ENCODE peak calls at places on chromosome 17, in six cellular contexts. Z, H, L, N, Q and J are unnamed samples.

GRCh38 chr17:5225668-5226457 is 8.8 kb downstream of the SCIMP start:
- DNase-seq in N (no peak), Z (peak; percentile 12), H (no peak), L (no peak), Q (no peak), J (no peak)

GRCh38 chr17:49227436-49228261 is 2.9 kb downstream of the PHOSPHO1 start:
- DNase-seq in Z (peak; percentile 79), Q (peak; percentile 88), H (peak; percentile 22), L (peak; percentile 80), N (peak; percentile 78), J (peak; percentile 68)

GRCh38 chr17:64461788-64462187 is 12.9 kb downstream of the MILR1 start:
- DNase-seq in Q (no peak), H (no peak), N (no peak), L (no peak), Z (no peak), J (no peak)

GRCh38 chr17:32460054-32460453 is 15.7 kb downstream of the PSMD11 start:
- DNase-seq in Z (no peak), N (no peak), L (no peak), Q (no peak), H (no peak), J (no peak)

GRCh38 chr17:61238455-61238933 is 161.1 kb upstream of the TBX2 start:
- DNase-seq in Z (no peak), Q (no peak), L (no peak), N (no peak), H (no peak), J (no peak)

GRCh38 chr17:70295329-70295728 is 126.0 kb downstream of the KCNJ2 start:
- DNase-seq in L (no peak), N (no peak), Q (no peak), H (no peak), Z (peak; percentile 45), J (no peak)

GRCh38 chr17:56593073-56593740 is at the start of gene NOG:
- DNase-seq in H (no peak), N (peak; percentile 64), Z (peak; percentile 88), L (peak; percentile 89), Q (peak; percentile 74), J (peak; percentile 20)

GRCh38 chr17:48462946-48463345 is 32.9 kb upstream of the SKAP1 start:
- DNase-seq in Z (no peak), L (no peak), N (no peak), Q (no peak), H (no peak), J (no peak)

GRCh38 chr17:5297245-5297644 is 15.2 kb downstream of the RABEP1 start:
- DNase-seq in N (no peak), Q (no peak), L (no peak), H (no peak), Z (no peak), J (no peak)

GRCh38 chr17:80671039-80671822 is 126.6 kb downstream of the RPTOR start:
- DNase-seq in Z (no peak), L (no peak), Q (no peak), N (no peak), H (no peak), J (no peak)

GRCh38 chr17:40313660-40314556 is 4.9 kb downstream of the RARA start:
- DNase-seq in L (no peak), N (no peak), Q (peak; percentile 53), H (no peak), Z (no peak), J (no peak)

GRCh38 chr17:51682115-51682514 is 421.8 kb downstream of the UTP18 start:
- DNase-seq in L (no peak), Q (no peak), H (no peak), N (no peak), Z (no peak), J (no peak)

GRCh38 chr17:32350662-32351418 is 883 bp downstream of the ZNF207 start:
- DNase-seq in N (no peak), Q (peak; percentile 38), H (no peak), L (peak; percentile 50), Z (peak; percentile 82), J (peak; percentile 82)

GRCh38 chr17:13407381-13407780 is 194.3 kb downstream of the HS3ST3A1 start:
- DNase-seq in Z (no peak), H (no peak), N (no peak), Q (no peak), L (no peak), J (no peak)

GRCh38 chr17:81064746-81065475 is 30.0 kb downstream of the BAIAP2 start:
- DNase-seq in H (no peak), N (no peak), Q (no peak), L (peak; percentile 72), Z (no peak), J (peak; percentile 89)

GRCh38 chr17:35855965-35856364 is 12.7 kb downstream of the HEATR9 start:
- DNase-seq in H (no peak), L (no peak), Z (no peak), Q (no peak), N (no peak), J (no peak)

GRCh38 chr17:19646788-19647696 is 1.5 kb upstream of the ALDH3A2 start:
- DNase-seq in N (no peak), Q (peak; percentile 81), H (no peak), L (peak; percentile 21), Z (peak; percentile 64), J (peak; percentile 36)

GRCh38 chr17:43613911-43614310 is 47.8 kb downstream of the MEOX1 start:
- DNase-seq in H (no peak), Z (no peak), L (no peak), Q (no peak), N (peak; percentile 40), J (no peak)

GRCh38 chr17:40596261-40596919 is 31.1 kb upstream of the CCR7 start:
- DNase-seq in L (no peak), Q (no peak), Z (peak; percentile 32), N (no peak), H (no peak), J (peak; percentile 14)

GRCh38 chr17:4846635-4847390 is 13.7 kb downstream of the MINK1 start:
- DNase-seq in H (no peak), N (no peak), Z (no peak), L (no peak), Q (no peak), J (no peak)

GRCh38 chr17:81608605-81609004 is 28.3 kb downstream of the NPLOC4 start:
- DNase-seq in N (no peak), Q (no peak), L (no peak), H (no peak), Z (no peak), J (no peak)

GRCh38 chr17:65535777-65536572 is 25.5 kb downstream of the AXIN2 start:
- DNase-seq in Q (no peak), Z (no peak), N (no peak), L (no peak), H (no peak), J (no peak)

GRCh38 chr17:72011561-72011960 is 109.3 kb upstream of the SOX9 start:
- DNase-seq in Q (peak; percentile 8), Z (no peak), L (no peak), N (no peak), H (no peak), J (no peak)

GRCh38 chr17:33950061-33950460 is 305.0 kb upstream of the CCL2 start:
- DNase-seq in H (no peak), N (no peak), Z (no peak), Q (no peak), L (no peak), J (no peak)

GRCh38 chr17:12789075-12789975 is at the start of gene ARHGAP44:
- DNase-seq in H (peak; percentile 9), Q (peak; percentile 44), L (peak; percentile 90), Z (no peak), N (peak; percentile 71), J (peak; percentile 59)

DNA sequence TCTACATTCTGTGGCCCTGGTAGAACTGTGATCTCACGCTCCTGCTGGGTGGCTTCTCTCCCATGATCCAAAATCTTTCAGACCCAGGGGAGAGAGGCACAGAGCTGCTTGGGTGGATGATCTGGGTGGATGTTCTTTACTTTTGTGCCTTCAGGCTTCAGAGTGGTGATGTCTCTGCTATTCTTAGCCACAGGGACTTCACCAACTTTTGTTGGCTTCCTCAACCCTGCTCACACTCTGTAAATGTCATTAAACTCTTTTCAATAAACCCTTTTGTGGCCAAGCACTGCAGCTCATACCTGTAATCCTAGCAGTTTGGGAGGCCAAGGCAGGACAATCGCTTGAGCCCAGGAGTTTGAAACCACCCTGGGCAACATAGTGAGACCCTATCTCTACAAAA is 7.6 kb downstream of the CLEC10A start:
- DNase-seq in Z (no peak), Q (no peak), L (no peak), H (no peak), N (no peak), J (no peak)
- TF ChIP-seq CTCF in Z (no peak), Q (no peak), L (no peak), H (no peak), N (no peak), J (no peak)

DNA sequence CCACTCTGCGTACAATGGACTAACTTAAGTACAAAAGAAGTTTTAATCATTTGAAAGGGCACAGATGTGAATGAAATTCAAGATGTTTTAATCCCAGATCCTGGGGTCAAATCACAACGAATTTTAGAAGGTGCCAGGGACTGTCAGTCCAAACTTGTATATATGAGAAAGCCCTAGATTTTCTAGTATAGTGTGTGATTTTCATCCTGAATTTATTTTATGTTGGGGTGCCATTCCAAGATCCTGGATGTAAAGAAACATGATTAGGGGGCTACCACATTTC is 64.3 kb downstream of the TUBD1 start:
- DNase-seq in L (no peak), Z (no peak), Q (no peak), N (no peak), H (no peak), J (no peak)
- H3K4me3 ChIP-seq in L (no peak overlapping the region), Z (peak overlapping the region; percentile 42), Q (peak overlapping the region; percentile 36), N (peak overlapping the region; percentile 29), H (no peak overlapping the region), J (no peak overlapping the region)

GRCh38 chr17:76784926-76785325 is 47.0 kb downstream of the MFSD11 start:
- DNase-seq in L (no peak), N (no peak), Q (no peak), H (no peak), Z (no peak), J (no peak)

GRCh38 chr17:76783146-76783545 is 45.2 kb downstream of the MFSD11 start:
- DNase-seq in L (no peak), Z (no peak), Q (no peak), N (no peak), H (no peak), J (no peak)

DNA sequence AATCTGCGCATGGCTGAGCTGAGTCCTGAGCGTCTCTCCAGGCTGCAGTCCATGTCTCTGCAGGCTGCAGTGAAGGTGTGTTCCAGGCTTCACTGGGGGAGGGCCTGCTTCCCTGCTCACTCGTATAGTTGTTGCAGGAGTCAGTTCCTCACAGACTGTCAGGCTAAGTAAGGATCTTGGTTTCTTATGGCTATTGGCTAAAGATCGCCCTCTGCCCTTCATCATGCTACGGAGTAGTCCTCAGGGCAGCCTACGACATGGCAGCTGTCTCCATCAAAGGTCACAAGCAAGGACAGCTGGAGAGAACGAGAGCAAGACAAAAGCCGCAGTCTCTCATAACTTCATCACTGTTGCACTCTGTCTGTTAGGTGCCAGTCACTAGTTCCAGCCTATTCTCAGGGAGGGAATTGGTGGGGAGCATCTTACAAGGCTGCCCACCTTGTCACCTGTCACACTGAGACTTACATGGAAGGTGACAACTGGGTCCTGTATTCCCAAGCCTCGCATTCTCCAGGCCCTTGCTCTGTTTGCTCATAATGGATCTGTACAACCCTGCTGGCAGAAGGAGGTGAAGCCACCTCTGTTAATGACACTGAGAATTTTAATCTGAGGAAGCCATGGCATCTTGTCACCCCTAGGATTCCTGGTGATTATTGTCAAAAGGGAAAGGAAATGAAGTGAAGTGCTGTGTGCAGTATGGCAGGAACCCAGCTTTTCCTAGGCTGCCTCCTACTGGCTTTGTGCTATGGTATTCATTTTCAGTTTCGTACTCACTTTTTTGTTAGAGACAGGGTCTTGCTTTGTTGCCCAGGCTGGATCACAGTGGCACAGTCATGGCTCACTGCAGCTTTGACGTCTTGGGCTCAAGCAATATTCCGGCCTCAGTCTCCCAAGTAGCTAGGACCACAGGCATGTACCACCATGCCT is 43.4 kb downstream of the MFSD11 start:
- DNase-seq in N (no peak), L (no peak), H (no peak), Z (peak; percentile 10), Q (no peak), J (no peak)
- TF ChIP-seq CTCF in N (no peak), L (no peak), H (no peak), Z (peak; percentile 2), Q (peak; percentile 32), J (no peak)

GRCh38 chr17:45785373-45786193 is 1.5 kb downstream of the CRHR1 start:
- DNase-seq in L (peak; percentile 65), N (no peak), Z (no peak), Q (no peak), H (no peak), J (no peak)
- H3K4me3 ChIP-seq in L (peak overlapping the region; percentile 80), N (peak overlapping the region; percentile 64), Z (no peak overlapping the region), Q (peak overlapping the region; percentile 61), H (no peak overlapping the region), J (no peak overlapping the region)